ENCODE peak calls at places on chromosomes 6 and 20, in five cellular contexts. K is AML-193; U is natural killer cell treated with Interleukin-12 subunit alpha and Interleukin-12 subunit beta and Interleukin-15 and Interleukin-18, amount 100 ng/mL, for 72 hours; H is psoas muscle; X is NCI-H1417. L is an unnamed sample.

GRCh38 chr20:61127311-61128044 is 124.6 kb upstream of the CDH4 start:
- DNase-seq in K (no peak), U (no peak), H (no peak), X (no peak), L (no peak)

GRCh38 chr6:125747589-125748533 is 1.6 kb upstream of the HEY2 start:
- DNase-seq in K (no peak), U (peak; percentile 64), H (peak; percentile 71), X (no peak), L (peak; percentile 50)

GRCh38 chr6:139496654-139497343 is 122.4 kb upstream of the CITED2 start:
- DNase-seq in K (no peak), U (no peak), H (no peak), X (no peak), L (no peak)

GRCh38 chr6:157669747-157670216 is 153.3 kb upstream of the SNX9 start:
- DNase-seq in K (no peak), U (no peak), H (peak; percentile 93), X (peak; percentile 9), L (no peak)

GRCh38 chr20:61407561-61407960 is 155.5 kb downstream of the CDH4 start:
- DNase-seq in K (no peak), U (no peak), H (no peak), X (no peak), L (no peak)

GRCh38 chr20:53579581-53580375 is 13.9 kb downstream of the ZNF217 start:
- DNase-seq in K (peak; percentile 64), U (no peak), H (no peak), X (no peak), L (peak; percentile 50)

GRCh38 chr20:37392441-37393195 is 46.7 kb downstream of the SRC start:
- DNase-seq in K (peak; percentile 13), U (no peak), H (peak; percentile 48), X (no peak), L (no peak)

GRCh38 chr6:39432311-39433025 is 110.0 kb upstream of the KCNK16 start:
- DNase-seq in K (no peak), U (no peak), H (no peak), X (no peak), L (no peak)

GRCh38 chr20:57106030-57106682 is 160.3 kb downstream of the BMP7 start:
- DNase-seq in K (no peak), U (no peak), H (no peak), X (no peak), L (no peak)

GRCh38 chr6:24721461-24722215 is 2.7 kb upstream of the C6orf62 start:
- DNase-seq in K (peak; percentile 95), U (peak; percentile 89), H (no peak), X (peak; percentile 60), L (no peak)

GRCh38 chr20:56808732-56809131 is 179.6 kb downstream of the TFAP2C start:
- DNase-seq in K (no peak), U (no peak), H (no peak), X (no peak), L (no peak)

GRCh38 chr6:29887330-29887818 is 55.0 kb upstream of the HLA-A start:
- DNase-seq in K (peak; percentile 28), U (peak; percentile 67), H (peak; percentile 66), X (no peak), L (peak; percentile 44)

GRCh38 chr20:39019805-39020325 is 57.7 kb downstream of the DHX35 start:
- DNase-seq in K (no peak), U (no peak), H (no peak), X (no peak), L (no peak)

L was measured in CD4-positive, alpha-beta memory T cell.